ENCODE peak calls at places on chromosomes 11 and 22, in six cellular contexts. B is neural progenitor cell; E is CD8-positive, alpha-beta T cell; L is left lung; O is right atrium auricular region; S is H9. U is an unnamed sample. For H3K4me1, the result is how much of the 10 kb centered on the place peaks cover.

GRCh38 chr11:130448416-130449068 is at the start of gene ADAMTS15:
- DNase-seq in B (peak), E (no peak), L (peak), O (peak), S (peak), U (peak)

GRCh38 chr11:126111458-126112116 is 48.9 kb upstream of the CDON start:
- DNase-seq in B (no peak), E (no peak), L (no peak), O (no peak), S (no peak), U (peak)

GRCh38 chr22:47294222-47294532 is 531.7 kb downstream of the TBC1D22A start:
- DNase-seq in B (no peak), E (no peak), L (no peak), O (peak), S (no peak), U (no peak)

GRCh38 chr22:11360632-11361031 is 4167.4 kb upstream of the OR11H1 start:
- DNase-seq in B (no peak), E (no peak), L (no peak), O (no peak), S (no peak), U (no peak)

GRCh38 chr22:46077669-46078099 is 72.6 kb upstream of the PPARA start:
- DNase-seq in B (no peak), E (no peak), L (peak), O (no peak), S (no peak), U (peak)

GRCh38 chr22:33063611-33064010 is 5.4 kb upstream of the SYN3 start:
- DNase-seq in B (no peak), E (no peak), L (no peak), O (no peak), S (no peak), U (no peak)

GRCh38 chr11:76791861-76792260 is 8.7 kb downstream of the TSKU start:
- DNase-seq in B (no peak), E (no peak), L (no peak), O (no peak), S (peak), U (no peak)

GRCh38 chr11:59822989-59823566 is 12.5 kb upstream of the MRPL16 start:
- DNase-seq in B (peak), E (no peak), L (no peak), O (no peak), S (no peak), U (no peak)

GRCh38 chr11:12119502-12119901 is 9.1 kb downstream of the MICAL2 start:
- DNase-seq in B (no peak), E (no peak), L (no peak), O (no peak), S (no peak), U (no peak)

GRCh38 chr11:69067200-69067599 is 18.5 kb downstream of the TPCN2 start:
- DNase-seq in B (no peak), E (no peak), L (no peak), O (no peak), S (no peak), U (no peak)

GRCh38 chr11:105520706-105521345 is 89.0 kb upstream of the GRIA4 start:
- DNase-seq in B (no peak), E (no peak), L (no peak), O (no peak), S (no peak), U (no peak)

GRCh38 chr11:75328426-75329277 is 22.8 kb downstream of the ARRB1 start:
- DNase-seq in B (peak), E (no peak), L (peak), O (peak), S (peak), U (peak)

GRCh38 chr11:41449483-41450050 is 9.9 kb downstream of the LRRC4C start:
- DNase-seq in B (no peak), E (no peak), L (no peak), O (no peak), S (no peak), U (no peak)

GRCh38 chr22:47035443-47035881 is 273.0 kb downstream of the TBC1D22A start:
- DNase-seq in B (no peak), E (no peak), L (no peak), O (no peak), S (no peak), U (no peak)

GRCh38 chr11:15569626-15570025 is 454.9 kb downstream of the INSC start:
- DNase-seq in B (no peak), E (no peak), L (no peak), O (peak), S (no peak), U (peak)

GRCh38 chr22:46547883-46548244 is 10.4 kb upstream of the CELSR1 start:
- DNase-seq in B (no peak), E (no peak), L (peak), O (peak), S (no peak), U (peak)

GRCh38 chr22:29621761-29622526 is 18.5 kb downstream of the NF2 start:
- DNase-seq in B (no peak), E (no peak), L (no peak), O (no peak), S (no peak), U (no peak)

GRCh38 chr22:25067851-25068421 is 115.4 kb downstream of the KIAA1671 start:
- DNase-seq in B (no peak), E (peak), L (no peak), O (no peak), S (no peak), U (no peak)

GRCh38 chr11:92781151-92781550 is 188.3 kb upstream of the MTNR1B start:
- DNase-seq in B (no peak), E (no peak), L (no peak), O (no peak), S (no peak), U (no peak)

GRCh38 chr22:19619144-19620009 is 94.9 kb upstream of the SEPTIN5 start:
- DNase-seq in B (no peak), E (no peak), L (no peak), O (no peak), S (no peak), U (no peak)

GRCh38 chr11:103680861-103681260 is 355.6 kb upstream of the DDI1 start:
- DNase-seq in B (no peak), E (no peak), L (no peak), O (no peak), S (no peak), U (no peak)

GRCh38 chr11:31060880-31061279 is 308.7 kb downstream of the DCDC1 start:
- DNase-seq in B (peak), E (no peak), L (no peak), O (no peak), S (no peak), U (no peak)

GRCh38 chr11:20049231-20049630 is 111.0 kb downstream of the DBX1 start:
- DNase-seq in B (no peak), E (no peak), L (no peak), O (no peak), S (no peak), U (no peak)

GRCh38 chr11:121762820-121763219 is 310.1 kb upstream of the SORL1-AS1 start:
- DNase-seq in B (peak), E (no peak), L (no peak), O (no peak), S (peak), U (peak)

GRCh38 chr11:13831707-13832106 is 130.8 kb upstream of the SPON1 start:
- DNase-seq in B (no peak), E (no peak), L (no peak), O (no peak), S (no peak), U (no peak)

GRCh38 chr11:22711212-22711770 is 44.9 kb downstream of the GAS2 start:
- DNase-seq in B (no peak), E (no peak), L (no peak), O (no peak), S (no peak), U (no peak)

GRCh38 chr11:108199446-108200321 is 22.8 kb downstream of the NPAT start:
- DNase-seq in B (no peak), E (no peak), L (peak), O (no peak), S (no peak), U (no peak)

GRCh38 chr11:77171885-77172665 is 44.0 kb downstream of the MYO7A start:
- DNase-seq in B (peak), E (no peak), L (no peak), O (no peak), S (peak), U (no peak)

GRCh38 chr11:72353861-72354260 is 80.5 kb downstream of the CLPB start:
- DNase-seq in B (no peak), E (no peak), L (no peak), O (no peak), S (no peak), U (no peak)

GRCh38 chr22:45503816-45504702 is 1.4 kb downstream of the FBLN1 start:
- DNase-seq in B (peak), E (no peak), L (no peak), O (no peak), S (peak), U (no peak)

GRCh38 chr11:72314600-72315386 is 70.8 kb upstream of the PHOX2A start:
- DNase-seq in B (peak), E (no peak), L (no peak), O (no peak), S (peak), U (no peak)

GRCh38 chr11:11899401-11899800 is 57.6 kb downstream of the USP47 start:
- DNase-seq in B (no peak), E (no peak), L (no peak), O (no peak), S (no peak), U (no peak)

GRCh38 chr11:128734439-128735224 is 40.8 kb downstream of the FLI1 start:
- DNase-seq in B (no peak), E (no peak), L (peak), O (peak), S (no peak), U (peak)

GRCh38 chr11:128737704-128738103 is 43.8 kb downstream of the FLI1 start:
- DNase-seq in B (no peak), E (no peak), L (no peak), O (no peak), S (no peak), U (no peak)

GRCh38 chr11:128733440-128734115 is 39.7 kb downstream of the FLI1 start:
- DNase-seq in B (peak), E (no peak), L (no peak), O (no peak), S (peak), U (no peak)

GRCh38 chr11:128738942-128739341 is 45.1 kb downstream of the FLI1 start:
- DNase-seq in B (no peak), E (no peak), L (no peak), O (no peak), S (no peak), U (no peak)

GRCh38 chr11:128735935-128736610 is 42.2 kb downstream of the FLI1 start:
- DNase-seq in B (no peak), E (no peak), L (no peak), O (no peak), S (no peak), U (no peak)
- H3K4me1 ChIP-seq in B (under half), E (half or more), L (under half), O (under half), S (under half), U (half or more)

GRCh38 chr11:58530236-58530635 is 22.3 kb upstream of the OR5B21 start:
- DNase-seq in B (no peak), E (peak), L (no peak), O (no peak), S (no peak), U (no peak)

GRCh38 chr11:58527429-58527828 is 19.5 kb upstream of the OR5B21 start:
- DNase-seq in B (no peak), E (no peak), L (no peak), O (no peak), S (no peak), U (no peak)

GRCh38 chr11:58524232-58525036 is 16.5 kb upstream of the OR5B21 start:
- DNase-seq in B (peak), E (no peak), L (no peak), O (peak), S (peak), U (peak)

DNA sequence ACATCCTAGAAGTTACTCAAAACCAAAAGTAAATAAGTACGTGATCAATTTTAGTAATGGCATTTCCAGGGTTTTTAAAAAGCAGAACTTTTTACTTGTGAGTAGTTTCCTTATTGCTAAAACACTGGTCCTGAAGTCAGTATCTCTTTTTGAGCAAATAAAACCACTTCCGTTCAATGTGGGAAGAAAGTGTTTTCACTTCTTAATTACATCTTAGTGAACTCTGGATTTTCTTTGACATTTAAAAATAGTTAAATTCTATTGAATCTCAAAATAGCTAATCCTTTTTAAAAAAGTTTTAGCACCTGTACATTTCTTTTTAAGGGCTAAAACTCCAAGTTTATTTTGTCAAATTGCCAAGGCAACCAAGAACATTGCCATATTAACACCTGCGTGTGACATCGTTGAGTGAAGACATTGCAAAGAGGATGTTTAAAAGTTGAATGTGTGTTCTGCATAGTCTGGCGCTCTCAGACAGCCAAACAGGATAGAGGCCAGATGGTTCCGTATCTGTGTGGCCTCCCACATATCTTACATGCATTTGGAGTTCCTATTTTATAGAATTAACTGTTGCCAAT is 17.2 kb upstream of the OR5B21 start:
- DNase-seq in B (no peak), E (no peak), L (no peak), O (no peak), S (no peak), U (no peak)
- H3K4me1 ChIP-seq in B (under half), E (half or more), L (under half), O (under half), S (under half), U (under half)

GRCh38 chr22:49359061-49359460 is 468.6 kb downstream of the BRD1 start:
- DNase-seq in B (no peak), E (no peak), L (no peak), O (no peak), S (no peak), U (no peak)

GRCh38 chr22:49360746-49361145 is 466.9 kb downstream of the BRD1 start:
- DNase-seq in B (no peak), E (no peak), L (no peak), O (no peak), S (no peak), U (no peak)

GRCh38 chr22:49363526-49364230 is 464.0 kb downstream of the BRD1 start:
- DNase-seq in B (no peak), E (no peak), L (no peak), O (peak), S (no peak), U (no peak)

GRCh38 chr22:49362393-49362792 is 465.3 kb downstream of the BRD1 start:
- DNase-seq in B (no peak), E (no peak), L (no peak), O (peak), S (no peak), U (no peak)

GRCh38 chr22:49361164-49361563 is 466.5 kb downstream of the BRD1 start:
- DNase-seq in B (no peak), E (no peak), L (no peak), O (no peak), S (no peak), U (no peak)
- H3K4me1 ChIP-seq in B (under half), E (under half), L (under half), O (under half), S (under half), U (under half)

DNA sequence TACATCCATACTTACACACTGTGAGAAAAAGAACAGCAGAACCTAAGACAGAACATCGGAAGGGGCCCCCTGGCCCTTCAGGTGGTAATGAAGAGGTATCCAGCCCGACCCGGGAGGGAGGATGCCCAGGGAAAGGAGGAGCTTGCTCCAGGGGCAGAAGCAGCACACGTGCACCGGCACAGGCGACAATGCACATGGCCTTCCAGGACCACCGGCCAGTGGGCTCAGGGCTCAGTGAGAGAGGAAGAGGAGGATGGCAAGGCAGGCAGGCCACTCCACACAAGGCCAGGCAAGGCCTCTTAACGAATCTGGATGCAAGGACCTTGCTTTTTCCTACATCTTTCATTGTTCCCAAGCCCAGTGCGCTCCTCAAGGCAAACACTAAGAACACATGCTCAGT is 52.6 kb downstream of the MICAL3 start:
- DNase-seq in B (no peak), E (no peak), L (no peak), O (no peak), S (no peak), U (no peak)
- H3K4me1 ChIP-seq in B (under half), E (under half), L (under half), O (half or more), S (under half), U (half or more)

GRCh38 chr11:73655686-73656085 is 9.3 kb downstream of the PLEKHB1 start:
- DNase-seq in B (no peak), E (no peak), L (no peak), O (no peak), S (no peak), U (no peak)

GRCh38 chr11:73652046-73652730 is 5.8 kb downstream of the PLEKHB1 start:
- DNase-seq in B (peak), E (no peak), L (no peak), O (no peak), S (no peak), U (no peak)

GRCh38 chr11:73652856-73653559 is 6.6 kb downstream of the PLEKHB1 start:
- DNase-seq in B (no peak), E (no peak), L (no peak), O (no peak), S (no peak), U (no peak)

GRCh38 chr11:73654482-73655021 is 8.2 kb downstream of the PLEKHB1 start:
- DNase-seq in B (no peak), E (no peak), L (no peak), O (no peak), S (no peak), U (no peak)

DNA sequence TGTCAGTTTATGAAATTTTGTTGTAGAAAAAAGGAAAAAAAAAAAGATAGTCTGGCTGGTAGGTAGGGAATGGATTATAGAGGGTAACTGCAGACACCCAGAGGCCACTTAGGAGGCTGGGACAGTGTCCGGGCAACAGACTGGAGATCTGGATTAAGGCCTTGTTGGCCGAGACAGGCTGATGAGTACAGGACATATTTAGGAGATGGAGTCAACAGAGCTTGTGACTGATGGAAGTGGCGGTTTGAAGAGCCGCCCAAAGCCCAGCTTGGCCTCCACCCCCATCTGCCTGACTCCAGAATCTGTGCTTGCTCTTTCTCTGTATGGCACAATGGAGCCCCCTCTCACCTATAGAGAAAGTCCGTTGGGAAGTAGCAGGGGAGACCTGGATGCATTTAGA is 7.6 kb downstream of the PLEKHB1 start:
- DNase-seq in B (no peak), E (no peak), L (no peak), O (no peak), S (no peak), U (no peak)
- H3K4me1 ChIP-seq in B (under half), E (under half), L (under half), O (under half), S (under half), U (under half)

GRCh38 chr22:26563022-26563421 is 26.9 kb downstream of the TPST2 start:
- DNase-seq in B (no peak), E (no peak), L (no peak), O (no peak), S (no peak), U (no peak)
- H3K4me1 ChIP-seq in B (under half), E (under half), L (under half), O (under half), S (under half), U (half or more)

GRCh38 chr11:67368621-67369020 is 4.8 kb downstream of the CLCF1 start:
- DNase-seq in B (no peak), E (no peak), L (no peak), O (no peak), S (no peak), U (no peak)
- H3K4me1 ChIP-seq in B (under half), E (half or more), L (under half), O (half or more), S (under half), U (half or more)

DNA sequence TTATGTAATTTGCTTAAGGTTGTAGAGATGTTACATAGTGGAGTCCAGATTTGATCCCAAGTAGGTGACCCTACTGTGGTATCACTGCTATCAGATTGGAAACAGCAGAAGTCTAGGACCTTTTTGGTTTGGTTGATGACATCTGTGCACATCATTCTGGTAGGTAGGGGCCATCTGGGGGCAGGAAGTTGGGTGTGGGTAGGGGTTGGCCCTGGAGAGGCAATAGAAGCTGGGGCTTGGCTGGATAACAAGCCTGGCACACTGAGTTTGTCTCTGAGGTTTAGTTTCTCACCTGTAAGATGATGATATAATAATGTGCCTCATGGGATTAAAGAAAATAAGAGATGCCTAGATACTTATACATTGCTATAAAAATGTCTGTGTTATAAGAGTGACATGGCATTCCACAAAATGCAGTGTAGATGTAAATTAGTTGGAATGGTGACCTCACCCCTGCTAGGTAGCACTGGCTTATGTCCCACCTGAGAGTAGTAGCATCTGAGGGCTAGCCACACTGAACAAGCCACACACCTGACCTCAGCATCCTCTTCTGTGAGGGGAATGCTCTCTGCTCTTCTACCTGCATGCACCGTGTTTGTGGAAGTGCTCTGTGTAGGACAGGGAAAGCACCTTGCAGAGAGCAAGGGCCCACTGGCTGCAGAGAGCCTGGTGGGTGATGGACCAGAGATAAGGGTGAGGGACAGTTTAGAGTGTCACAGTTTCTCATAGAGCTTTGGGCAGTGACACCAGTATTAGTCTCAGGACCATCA is 36.9 kb downstream of the PTPRJ start:
- DNase-seq in B (no peak), E (no peak), L (no peak), O (no peak), S (no peak), U (no peak)
- H3K4me1 ChIP-seq in B (half or more), E (half or more), L (under half), O (under half), S (under half), U (under half)

DNA sequence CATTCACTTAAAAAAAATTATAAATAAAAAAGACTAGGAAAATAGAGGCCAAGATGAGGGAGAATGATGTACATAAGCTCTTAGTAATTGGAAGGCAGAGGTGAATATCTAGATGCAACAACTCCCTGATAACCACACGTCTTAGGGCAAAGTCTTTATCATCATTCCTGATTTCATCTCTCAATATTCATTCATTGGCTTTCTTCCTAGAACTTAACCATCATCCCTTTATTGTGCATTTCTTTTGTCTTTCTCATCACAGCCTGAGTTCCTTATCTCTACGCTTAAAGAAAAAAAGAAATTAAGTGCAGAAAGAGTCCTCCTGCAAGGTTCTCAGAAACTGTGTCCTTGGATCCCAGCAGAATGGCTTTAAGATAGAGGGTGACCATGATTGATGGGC is 23.2 kb upstream of the FLI1 start:
- DNase-seq in B (no peak), E (no peak), L (no peak), O (no peak), S (no peak), U (no peak)
- H3K4me1 ChIP-seq in B (under half), E (under half), L (under half), O (under half), S (under half), U (under half)